ENCODE peak calls at places on chromosomes 3 and 15, in six cellular contexts. One of them, this sample, is unnamed.

GRCh38 chr3:141431411-141432378 is 55.1 kb upstream of the RASA2 start:
- DNase-seq in NCI-H345: no peak
- DNase-seq in neural crest cell: no peak
- DNase-seq in endothelial cell: no peak
- DNase-seq in AG09309: no peak
- DNase-seq in T-helper 1 cell: no peak
- DNase-seq in this sample: no peak

GRCh38 chr15:69861331-69862171 is 236.2 kb downstream of the TLE3 start:
- DNase-seq in endothelial cell: no peak
- DNase-seq in neural crest cell: no peak
- DNase-seq in T-helper 1 cell: no peak
- DNase-seq in AG09309: no peak
- DNase-seq in NCI-H345: no peak
- DNase-seq in this sample: no peak

GRCh38 chr3:142210144-142210543 is 15.2 kb downstream of the GK5 start:
- DNase-seq in endothelial cell: no peak
- DNase-seq in T-helper 1 cell: no peak
- DNase-seq in AG09309: no peak
- DNase-seq in neural crest cell: no peak
- DNase-seq in NCI-H345: no peak
- DNase-seq in this sample: no peak

GRCh38 chr3:41339758-41340157 is 140.5 kb downstream of the CTNNB1 start:
- DNase-seq in T-helper 1 cell: no peak
- DNase-seq in endothelial cell: no peak
- DNase-seq in AG09309: no peak
- DNase-seq in NCI-H345: no peak
- DNase-seq in neural crest cell: no peak
- DNase-seq in this sample: no peak

GRCh38 chr15:85533949-85534543 is 153.6 kb downstream of the AKAP13 start:
- DNase-seq in neural crest cell: no peak
- DNase-seq in AG09309: no peak
- DNase-seq in NCI-H345: no peak
- DNase-seq in endothelial cell: no peak
- DNase-seq in T-helper 1 cell: no peak
- DNase-seq in this sample: no peak

GRCh38 chr3:473284-473800 is 276.8 kb downstream of the CHL1 start:
- DNase-seq in NCI-H345: no peak
- DNase-seq in AG09309: no peak
- DNase-seq in neural crest cell: no peak
- DNase-seq in endothelial cell: no peak
- DNase-seq in T-helper 1 cell: no peak
- DNase-seq in this sample: no peak

GRCh38 chr3:149576071-149576564 is 81.7 kb downstream of the WWTR1 start:
- DNase-seq in neural crest cell: no peak
- DNase-seq in endothelial cell: no peak
- DNase-seq in T-helper 1 cell: no peak
- DNase-seq in NCI-H345: no peak
- DNase-seq in AG09309: peak
- DNase-seq in this sample: no peak

GRCh38 chr15:58473720-58474119 is 41.9 kb downstream of the LIPC start:
- DNase-seq in T-helper 1 cell: no peak
- DNase-seq in NCI-H345: no peak
- DNase-seq in neural crest cell: no peak
- DNase-seq in endothelial cell: no peak
- DNase-seq in AG09309: peak
- DNase-seq in this sample: no peak

GRCh38 chr15:64687167-64688085 is 88.0 kb downstream of the RBPMS2 start:
- DNase-seq in endothelial cell: no peak
- DNase-seq in T-helper 1 cell: no peak
- DNase-seq in neural crest cell: no peak
- DNase-seq in AG09309: no peak
- DNase-seq in NCI-H345: peak
- DNase-seq in this sample: no peak

GRCh38 chr15:78007965-78008886 is 69.3 kb downstream of the TBC1D2B start:
- DNase-seq in AG09309: peak
- DNase-seq in endothelial cell: no peak
- DNase-seq in T-helper 1 cell: no peak
- DNase-seq in NCI-H345: no peak
- DNase-seq in neural crest cell: no peak
- DNase-seq in this sample: peak

GRCh38 chr3:41112466-41112865 is 86.8 kb upstream of the CTNNB1 start:
- DNase-seq in NCI-H345: no peak
- DNase-seq in AG09309: no peak
- DNase-seq in T-helper 1 cell: no peak
- DNase-seq in endothelial cell: no peak
- DNase-seq in neural crest cell: no peak
- DNase-seq in this sample: no peak

GRCh38 chr3:111737712-111738097 is 121.4 kb upstream of the PHLDB2 start:
- DNase-seq in T-helper 1 cell: no peak
- DNase-seq in AG09309: peak
- DNase-seq in NCI-H345: no peak
- DNase-seq in endothelial cell: no peak
- DNase-seq in neural crest cell: no peak
- DNase-seq in this sample: no peak

GRCh38 chr15:86373147-86373546 is 293.5 kb downstream of the AGBL1 start:
- DNase-seq in T-helper 1 cell: no peak
- DNase-seq in neural crest cell: no peak
- DNase-seq in AG09309: no peak
- DNase-seq in endothelial cell: no peak
- DNase-seq in NCI-H345: no peak
- DNase-seq in this sample: no peak

GRCh38 chr3:126859415-126860246 is 123.3 kb upstream of the PLXNA1 start:
- DNase-seq in NCI-H345: no peak
- DNase-seq in neural crest cell: no peak
- DNase-seq in endothelial cell: no peak
- DNase-seq in AG09309: no peak
- DNase-seq in T-helper 1 cell: no peak
- DNase-seq in this sample: no peak

GRCh38 chr3:171791695-171792082 is 18.6 kb downstream of the PLD1 start:
- DNase-seq in AG09309: no peak
- DNase-seq in endothelial cell: peak
- DNase-seq in T-helper 1 cell: no peak
- DNase-seq in neural crest cell: no peak
- DNase-seq in NCI-H345: no peak
- DNase-seq in this sample: no peak

GRCh38 chr15:80585544-80586018 is 109.5 kb upstream of the ABHD17C start:
- DNase-seq in AG09309: no peak
- DNase-seq in neural crest cell: no peak
- DNase-seq in NCI-H345: peak
- DNase-seq in T-helper 1 cell: no peak
- DNase-seq in endothelial cell: no peak
- DNase-seq in this sample: no peak

GRCh38 chr15:24917431-24917830 is 37.4 kb upstream of the SNRPN start:
- DNase-seq in AG09309: no peak
- DNase-seq in neural crest cell: no peak
- DNase-seq in endothelial cell: no peak
- DNase-seq in T-helper 1 cell: no peak
- DNase-seq in NCI-H345: no peak
- DNase-seq in this sample: no peak

GRCh38 chr3:25473246-25473645 is 45.2 kb downstream of the RARB start:
- DNase-seq in AG09309: no peak
- DNase-seq in NCI-H345: no peak
- DNase-seq in T-helper 1 cell: no peak
- DNase-seq in endothelial cell: no peak
- DNase-seq in neural crest cell: peak
- DNase-seq in this sample: no peak

GRCh38 chr3:128950223-128950938 is 43.5 kb downstream of the CFAP92 start:
- DNase-seq in NCI-H345: peak
- DNase-seq in endothelial cell: no peak
- DNase-seq in AG09309: peak
- DNase-seq in neural crest cell: no peak
- DNase-seq in T-helper 1 cell: no peak
- DNase-seq in this sample: no peak

GRCh38 chr15:47746516-47746915 is 29.2 kb downstream of the SEMA6D start:
- DNase-seq in NCI-H345: no peak
- DNase-seq in T-helper 1 cell: no peak
- DNase-seq in AG09309: no peak
- DNase-seq in neural crest cell: no peak
- DNase-seq in endothelial cell: no peak
- DNase-seq in this sample: no peak

GRCh38 chr3:53342353-53342752 is 5.0 kb downstream of the DCP1A start:
- DNase-seq in T-helper 1 cell: no peak
- DNase-seq in AG09309: no peak
- DNase-seq in NCI-H345: no peak
- DNase-seq in endothelial cell: no peak
- DNase-seq in neural crest cell: no peak
- DNase-seq in this sample: no peak

GRCh38 chr15:73686781-73687256 is 2.6 kb downstream of the CD276 start:
- DNase-seq in NCI-H345: no peak
- DNase-seq in AG09309: peak
- DNase-seq in T-helper 1 cell: no peak
- DNase-seq in neural crest cell: no peak
- DNase-seq in endothelial cell: no peak
- DNase-seq in this sample: no peak

GRCh38 chr15:62849316-62850129 is 193.0 kb upstream of the TPM1 start:
- DNase-seq in AG09309: no peak
- DNase-seq in T-helper 1 cell: no peak
- DNase-seq in neural crest cell: no peak
- DNase-seq in NCI-H345: no peak
- DNase-seq in endothelial cell: no peak
- DNase-seq in this sample: no peak

GRCh38 chr3:4741404-4742307 is 237.6 kb upstream of the BHLHE40 start:
- DNase-seq in AG09309: peak
- DNase-seq in NCI-H345: no peak
- DNase-seq in neural crest cell: no peak
- DNase-seq in T-helper 1 cell: no peak
- DNase-seq in endothelial cell: no peak
- DNase-seq in this sample: peak

GRCh38 chr15:39946862-39947261 is 12.9 kb downstream of the EIF2AK4 start:
- DNase-seq in neural crest cell: no peak
- DNase-seq in AG09309: no peak
- DNase-seq in NCI-H345: no peak
- DNase-seq in T-helper 1 cell: no peak
- DNase-seq in endothelial cell: no peak
- DNase-seq in this sample: no peak

GRCh38 chr3:113495035-113495434 is 19.9 kb downstream of the SPICE1 start:
- DNase-seq in T-helper 1 cell: no peak
- DNase-seq in neural crest cell: no peak
- DNase-seq in AG09309: no peak
- DNase-seq in endothelial cell: peak
- DNase-seq in NCI-H345: no peak
- DNase-seq in this sample: no peak

GRCh38 chr3:131217296-131217741 is 164.3 kb upstream of the NUDT16 start:
- DNase-seq in NCI-H345: no peak
- DNase-seq in AG09309: no peak
- DNase-seq in neural crest cell: no peak
- DNase-seq in T-helper 1 cell: no peak
- DNase-seq in endothelial cell: no peak
- DNase-seq in this sample: no peak

GRCh38 chr3:197309528-197310361 is 11.3 kb upstream of the DLG1 start:
- DNase-seq in T-helper 1 cell: no peak
- DNase-seq in endothelial cell: no peak
- DNase-seq in AG09309: peak
- DNase-seq in neural crest cell: no peak
- DNase-seq in NCI-H345: no peak
- DNase-seq in this sample: no peak

GRCh38 chr3:11514191-11514770 is 129.4 kb downstream of the VGLL4 start:
- DNase-seq in neural crest cell: no peak
- DNase-seq in endothelial cell: no peak
- DNase-seq in T-helper 1 cell: no peak
- DNase-seq in NCI-H345: no peak
- DNase-seq in AG09309: peak
- DNase-seq in this sample: no peak

GRCh38 chr15:91338763-91339162 is 238.7 kb downstream of the SV2B start:
- DNase-seq in endothelial cell: peak
- DNase-seq in neural crest cell: peak
- DNase-seq in AG09309: no peak
- DNase-seq in T-helper 1 cell: no peak
- DNase-seq in NCI-H345: no peak
- DNase-seq in this sample: no peak

GRCh38 chr3:105598047-105598796 is 231.5 kb downstream of the ALCAM start:
- DNase-seq in neural crest cell: no peak
- DNase-seq in NCI-H345: no peak
- DNase-seq in endothelial cell: no peak
- DNase-seq in AG09309: peak
- DNase-seq in T-helper 1 cell: no peak
- DNase-seq in this sample: no peak

GRCh38 chr3:57544181-57545125 is at the start of gene DNAH12:
- DNase-seq in endothelial cell: peak
- DNase-seq in T-helper 1 cell: no peak
- DNase-seq in NCI-H345: peak
- DNase-seq in neural crest cell: peak
- DNase-seq in AG09309: no peak
- DNase-seq in this sample: no peak

GRCh38 chr3:184558726-184559125 is 2.9 kb upstream of the EPHB3 start:
- DNase-seq in endothelial cell: no peak
- DNase-seq in NCI-H345: no peak
- DNase-seq in T-helper 1 cell: no peak
- DNase-seq in neural crest cell: no peak
- DNase-seq in AG09309: no peak
- DNase-seq in this sample: no peak

GRCh38 chr15:101024111-101024695 is 105.0 kb downstream of the LRRK1 start:
- DNase-seq in endothelial cell: no peak
- DNase-seq in AG09309: no peak
- DNase-seq in neural crest cell: no peak
- DNase-seq in T-helper 1 cell: no peak
- DNase-seq in NCI-H345: no peak
- DNase-seq in this sample: peak

GRCh38 chr3:18098960-18099587 is 326.1 kb downstream of the SATB1 start:
- DNase-seq in AG09309: peak
- DNase-seq in neural crest cell: no peak
- DNase-seq in endothelial cell: no peak
- DNase-seq in T-helper 1 cell: no peak
- DNase-seq in NCI-H345: no peak
- DNase-seq in this sample: no peak

GRCh38 chr3:128786434-128787020 is 60.5 kb downstream of the RAB7A start:
- DNase-seq in endothelial cell: no peak
- DNase-seq in neural crest cell: no peak
- DNase-seq in AG09309: no peak
- DNase-seq in NCI-H345: no peak
- DNase-seq in T-helper 1 cell: no peak
- DNase-seq in this sample: no peak

This sample was measured in Right ventricle myocardium superior.